ENCODE peak calls at places on chromosomes 6 and 20, in six cellular contexts. U is esophagus muscularis mucosa, Q is SK-N-SH, M is transverse colon, D is upper lobe of left lung, A is sigmoid colon. N is an unnamed sample.

GRCh38 chr6:157787080-157787479 is 36.0 kb upstream of the SNX9 start:
- DNase-seq in U (no peak), Q (no peak), M (peak; percentile 64), D (no peak), A (no peak), N (peak; percentile 73)

GRCh38 chr6:133594551-133594950 is 294.4 kb upstream of the TCF21 start:
- DNase-seq in U (no peak), Q (no peak), M (no peak), D (no peak), A (no peak), N (peak; percentile 14)

GRCh38 chr6:155946860-155947259 is 491.2 kb upstream of the NOX3 start:
- DNase-seq in U (no peak), Q (no peak), M (no peak), D (no peak), A (no peak), N (no peak)

GRCh38 chr6:13766201-13766634 is 48.1 kb downstream of the MCUR1 start:
- DNase-seq in U (no peak), Q (no peak), M (no peak), D (no peak), A (peak; percentile 41), N (no peak)

GRCh38 chr6:121652726-121653623 is 217.5 kb downstream of the GJA1 start:
- DNase-seq in U (no peak), Q (peak; percentile 10), M (peak; percentile 8), D (no peak), A (peak; percentile 67), N (peak; percentile 47)

GRCh38 chr6:169224185-169224695 is 29.4 kb downstream of the THBS2 start:
- DNase-seq in U (peak; percentile 55), Q (no peak), M (no peak), D (no peak), A (peak; percentile 61), N (no peak)

GRCh38 chr6:13014551-13015378 is 298.2 kb downstream of the PHACTR1 start:
- DNase-seq in U (no peak), Q (peak; percentile 78), M (no peak), D (peak; percentile 41), A (no peak), N (no peak)

GRCh38 chr6:119296036-119297035 is 53.2 kb downstream of the MAN1A1 start:
- DNase-seq in U (no peak), Q (no peak), M (no peak), D (no peak), A (no peak), N (no peak)

GRCh38 chr20:35909176-35909575 is 45.1 kb downstream of the SCAND1 start:
- DNase-seq in U (no peak), Q (no peak), M (no peak), D (no peak), A (no peak), N (no peak)

GRCh38 chr6:129860901-129861665 is at the start of gene TMEM244:
- DNase-seq in U (no peak), Q (no peak), M (no peak), D (no peak), A (no peak), N (no peak)

GRCh38 chr6:100549406-100550167 is 84.9 kb upstream of the SIM1 start:
- DNase-seq in U (no peak), Q (no peak), M (no peak), D (no peak), A (no peak), N (no peak)

DNA sequence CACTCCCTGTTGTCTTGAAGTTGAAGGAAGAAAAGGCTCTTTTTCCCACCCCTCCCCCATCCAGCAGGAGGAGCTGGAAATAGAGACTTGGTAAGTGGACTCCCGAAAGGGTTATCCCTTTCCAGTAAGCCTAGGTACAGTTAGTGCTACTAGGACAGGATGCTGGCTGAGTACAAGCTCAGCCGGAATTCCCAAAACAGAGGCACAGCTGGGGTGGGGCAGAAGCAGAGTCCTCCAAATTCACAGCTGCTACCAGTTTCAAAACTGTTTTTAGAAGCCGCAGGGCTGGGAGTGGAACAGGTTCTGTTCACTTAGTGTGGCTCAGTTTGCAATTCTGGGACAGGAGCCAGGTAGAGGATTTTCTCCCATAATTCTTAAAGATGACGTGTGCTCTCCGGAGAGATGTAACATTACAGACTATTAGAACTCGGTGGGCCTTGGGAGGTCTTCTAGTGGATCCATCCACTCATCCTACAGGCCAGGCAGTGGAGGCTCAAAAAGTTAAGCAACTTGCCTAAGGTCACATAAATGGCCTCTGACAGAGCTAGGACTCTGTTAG is 19.0 kb upstream of the UTRN start:
- DNase-seq in U (no peak), Q (no peak), M (peak; percentile 11), D (peak; percentile 83), A (peak; percentile 87), N (peak; percentile 83)
- TF ChIP-seq EP300 in U (peak; percentile 96), Q (no peak), M (peak; percentile 89), D (peak; percentile 77), A (no peak), N (no peak)

DNA sequence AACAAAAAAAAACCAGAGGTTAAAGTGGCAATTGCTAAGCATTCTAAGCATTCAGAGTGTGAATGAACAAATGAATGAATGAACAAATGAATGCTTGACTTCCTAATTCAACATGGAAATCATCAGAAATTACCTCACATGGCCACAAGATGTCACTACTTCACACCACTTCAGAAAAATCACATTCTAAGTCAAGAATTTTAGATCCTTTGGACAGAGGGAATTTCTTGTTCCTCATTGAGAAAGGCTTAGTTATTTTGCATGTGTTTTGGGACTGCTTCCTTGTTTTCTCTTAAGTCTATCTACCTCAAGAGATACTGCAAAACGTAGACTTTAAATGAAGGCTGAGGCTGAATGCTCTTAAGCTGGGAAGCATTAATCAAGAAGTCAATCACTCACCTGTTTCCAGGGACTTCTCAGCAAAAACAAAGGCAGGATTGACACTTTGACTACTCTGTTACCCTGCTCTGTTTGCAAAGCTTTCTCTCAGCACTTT is 120.2 kb downstream of the MBOAT1 start:
- DNase-seq in U (no peak), Q (peak; percentile 36), M (no peak), D (no peak), A (no peak), N (peak; percentile 56)
- TF ChIP-seq EP300 in U (no peak), Q (no peak), M (no peak), D (no peak), A (no peak), N (no peak)

GRCh38 chr20:11981366-11981947 is 63.8 kb downstream of the BTBD3 start:
- DNase-seq in U (no peak), Q (no peak), M (no peak), D (no peak), A (no peak), N (no peak)
- TF ChIP-seq EP300 in U (no peak), Q (no peak), M (no peak), D (no peak), A (no peak), N (no peak)

GRCh38 chr6:125918681-125919566 is 37.6 kb upstream of the HINT3 start:
- DNase-seq in U (no peak), Q (no peak), M (peak; percentile 58), D (peak; percentile 63), A (peak; percentile 67), N (peak; percentile 92)
- TF ChIP-seq EP300 in U (no peak), Q (no peak), M (no peak), D (no peak), A (no peak), N (no peak)

GRCh38 chr20:33005132-33005566 is 916 bp upstream of the SUN5 start:
- DNase-seq in U (no peak), Q (no peak), M (no peak), D (no peak), A (no peak), N (peak; percentile 43)

GRCh38 chr20:33007376-33008335 is at the start of gene BPIFB2:
- DNase-seq in U (no peak), Q (no peak), M (no peak), D (no peak), A (no peak), N (no peak)

GRCh38 chr20:33004141-33004751 is at the start of gene SUN5:
- DNase-seq in U (no peak), Q (no peak), M (no peak), D (no peak), A (no peak), N (no peak)

GRCh38 chr20:33006776-33007375 is 628 bp upstream of the BPIFB2 start:
- DNase-seq in U (no peak), Q (no peak), M (no peak), D (no peak), A (no peak), N (no peak)

GRCh38 chr20:33005908-33006775 is 1.4 kb upstream of the BPIFB2 start:
- DNase-seq in U (no peak), Q (no peak), M (no peak), D (no peak), A (no peak), N (no peak)
- TF ChIP-seq EP300 in U (no peak), Q (no peak), M (no peak), D (no peak), A (no peak), N (no peak)

DNA sequence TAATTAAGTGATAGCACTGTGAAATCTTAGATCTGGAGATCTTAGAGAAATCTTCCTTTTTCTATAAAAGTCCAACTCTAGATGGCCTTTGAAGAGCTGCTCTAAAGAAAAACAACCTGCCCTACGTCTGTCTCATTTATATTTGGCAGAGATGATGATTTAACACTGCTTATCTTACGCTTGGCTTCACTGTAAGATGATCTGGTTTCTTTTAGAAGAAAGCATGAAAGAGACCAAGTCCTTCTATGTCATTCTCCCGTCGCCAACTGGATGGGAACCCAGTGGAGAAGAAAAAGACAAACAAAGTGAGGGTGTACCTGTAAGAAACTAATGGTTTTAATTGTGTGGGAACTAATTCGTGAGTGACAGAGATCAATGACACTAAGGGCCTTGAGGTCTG is 92.8 kb downstream of the MBOAT1 start:
- DNase-seq in U (no peak), Q (no peak), M (no peak), D (no peak), A (no peak), N (no peak)
- TF ChIP-seq EP300 in U (no peak), Q (no peak), M (no peak), D (no peak), A (peak; percentile 38), N (no peak)

DNA sequence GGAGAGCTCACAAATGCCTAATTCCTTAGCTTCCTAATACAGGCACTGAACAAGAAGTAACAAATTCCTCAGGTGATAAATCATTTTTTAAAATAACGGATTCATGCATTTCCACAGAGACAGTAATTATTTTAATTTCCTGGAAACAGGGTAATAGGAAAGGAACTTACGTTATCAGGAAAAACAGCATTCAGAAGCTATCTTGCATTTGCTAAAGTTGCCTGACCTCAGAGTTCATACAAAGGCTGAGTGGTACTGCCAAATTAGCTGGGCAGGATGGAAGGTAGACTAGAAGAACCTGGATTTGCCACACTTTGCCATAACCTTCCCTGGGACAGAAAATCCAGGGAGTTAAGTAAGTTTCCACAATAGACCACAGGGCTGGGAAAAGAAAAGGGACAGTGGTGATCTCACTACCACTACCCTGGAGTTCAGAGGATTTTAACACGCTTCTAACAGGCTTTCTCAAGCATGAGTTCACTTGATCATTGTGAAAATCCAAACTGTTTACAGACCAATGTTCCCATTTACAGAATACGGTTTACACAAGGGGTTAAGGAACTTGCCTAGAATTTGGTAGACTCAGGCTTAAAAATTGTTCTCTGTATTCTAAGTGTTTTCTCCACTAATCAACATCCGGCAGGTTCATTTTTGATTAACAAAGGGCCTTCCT is 57.0 kb downstream of the KIF13A start:
- DNase-seq in U (peak; percentile 7), Q (no peak), M (no peak), D (no peak), A (no peak), N (no peak)
- TF ChIP-seq EP300 in U (peak; percentile 20), Q (no peak), M (no peak), D (no peak), A (no peak), N (no peak)